ENCODE peak calls at places on chromosomes 7 and 10, in seven cellular contexts. Q is left colon; B is neural progenitor cell; Y is A549; P is activated CD8-positive, alpha-beta T cell treated with anti-CD3 and anti-CD28 coated beads for 36 hours; H is nucleus accumbens; M is HCEC 1CT. K is an unnamed sample.

GRCh38 chr10:18866852-18867251 is 181.7 kb upstream of the MALRD1 start:
- DNase-seq in P (no peak), Y (no peak), M (no peak), H (no peak), Q (no peak), B (no peak), K (no peak)

GRCh38 chr10:90919683-90920574 is 958 bp downstream of the ANKRD1 start:
- DNase-seq in H (no peak), M (no peak), Y (no peak), B (no peak), P (no peak), Q (no peak), K (no peak)

GRCh38 chr10:5888843-5889623 is 660 bp downstream of the ANKRD16 start:
- DNase-seq in B (peak), Y (no peak), P (peak), Q (peak), M (peak), H (no peak), K (peak)

GRCh38 chr7:22433710-22434460 is 66.1 kb downstream of the STEAP1B start:
- DNase-seq in B (peak), P (no peak), Y (no peak), M (peak), H (no peak), Q (no peak), K (peak)

GRCh38 chr10:44998146-44998631 is 2.5 kb upstream of the ZNF22 start:
- DNase-seq in P (no peak), Q (no peak), B (no peak), M (no peak), Y (no peak), H (no peak), K (no peak)

GRCh38 chr7:112433289-112433688 is 17.0 kb upstream of the IFRD1 start:
- DNase-seq in Q (no peak), B (no peak), M (no peak), Y (no peak), P (no peak), H (no peak), K (no peak)

GRCh38 chr7:3412871-3413270 is 111.8 kb downstream of the SDK1 start:
- DNase-seq in M (no peak), P (no peak), Y (no peak), H (no peak), B (no peak), Q (no peak), K (no peak)

GRCh38 chr10:28778524-28778923 is 101.2 kb downstream of the BAMBI start:
- DNase-seq in B (no peak), Q (no peak), M (no peak), P (no peak), H (no peak), Y (no peak), K (peak)

GRCh38 chr7:157888579-157888978 is 551.8 kb downstream of the DNAJB6 start:
- DNase-seq in P (no peak), M (no peak), H (no peak), B (no peak), Q (no peak), Y (no peak), K (no peak)

GRCh38 chr7:144818516-144818915 is 17.3 kb downstream of the TPK1 start:
- DNase-seq in Y (no peak), H (no peak), Q (no peak), B (no peak), M (no peak), P (peak), K (no peak)

GRCh38 chr10:88261152-88261551 is 322.0 kb downstream of the RNLS start:
- DNase-seq in B (no peak), H (no peak), Q (no peak), Y (no peak), M (no peak), P (no peak), K (no peak)

GRCh38 chr10:120517196-120517595 is 60.2 kb downstream of the PLPP4 start:
- DNase-seq in B (no peak), H (no peak), M (no peak), Q (no peak), Y (no peak), P (no peak), K (no peak)

GRCh38 chr10:108005627-108006026 is 841.1 kb upstream of the SORCS1 start:
- DNase-seq in M (no peak), B (no peak), Q (no peak), Y (no peak), H (no peak), P (no peak), K (no peak)

GRCh38 chr10:128411624-128412023 is 285.4 kb upstream of the MKI67 start:
- DNase-seq in Q (no peak), M (no peak), Y (no peak), P (no peak), B (no peak), H (no peak), K (no peak)

GRCh38 chr7:95501261-95501816 is 15.6 kb downstream of the ASB4 start:
- DNase-seq in P (peak), M (peak), Q (no peak), B (no peak), H (no peak), Y (no peak), K (peak)

GRCh38 chr10:92830478-92831389 is 17.6 kb upstream of the EXOC6 start:
- DNase-seq in P (peak), M (no peak), B (no peak), H (no peak), Y (no peak), Q (no peak), K (no peak)

GRCh38 chr7:1152492-1152891 is 7.5 kb downstream of the ZFAND2A start:
- DNase-seq in B (no peak), M (no peak), Y (no peak), H (no peak), Q (no peak), P (no peak), K (no peak)

GRCh38 chr10:85535926-85536325 is 830.7 kb downstream of the GRID1 start:
- DNase-seq in Y (no peak), P (no peak), Q (no peak), B (no peak), M (no peak), H (no peak), K (no peak)

GRCh38 chr7:158838238-158838637 is 8.9 kb upstream of the ESYT2 start:
- DNase-seq in Q (no peak), H (no peak), B (no peak), M (no peak), Y (no peak), P (no peak), K (no peak)

GRCh38 chr10:14010083-14010551 is 320.6 kb downstream of the FRMD4A start:
- DNase-seq in H (no peak), M (peak), Q (no peak), Y (no peak), P (no peak), B (peak), K (peak)

GRCh38 chr7:20542594-20542993 is 72.9 kb upstream of the ABCB5 start:
- DNase-seq in Y (no peak), P (no peak), H (no peak), Q (no peak), B (no peak), M (peak), K (no peak)

GRCh38 chr7:149690688-149691446 is 82.5 kb downstream of the ZNF467 start:
- DNase-seq in Y (peak), Q (no peak), B (peak), P (peak), H (no peak), M (peak), K (peak)

GRCh38 chr7:95777266-95777665 is 4.9 kb downstream of the DYNC1I1 start:
- DNase-seq in H (no peak), Y (no peak), P (no peak), M (no peak), B (no peak), Q (no peak), K (no peak)

GRCh38 chr10:24262929-24263653 is 54.2 kb downstream of the KIAA1217 start:
- DNase-seq in B (no peak), P (no peak), Y (no peak), Q (no peak), M (no peak), H (no peak), K (no peak)

GRCh38 chr10:29119374-29119773 is 169.5 kb upstream of the LYZL1 start:
- DNase-seq in M (no peak), P (peak), H (no peak), B (peak), Y (no peak), Q (peak), K (peak)

K was measured in EL.